ENCODE peak calls at places on chromosomes 13 and 19, in six cellular contexts. Q is activated CD4-positive, alpha-beta T cell treated with anti-CD3 and anti-CD28 coated beads, Interleukin-2, amount 10 ng/mL, durations not matched to agents 7 days and 5 days; B is NCI-H146; G is T-helper 1 cell; K is activated CD8-positive, alpha-beta T cell treated with anti-CD3 and anti-CD28 coated beads for 36 hours; Z is stimulated activated CD8-positive, alpha-beta memory T cell treated with anti-CD3 and anti-CD28 coated beads, Interleukin-4, amount 100 ng/mL, for 4 hours. O is an unnamed sample.

GRCh38 chr13:47672982-47673670 is 327.9 kb downstream of the SUCLA2 start:
- DNase-seq in K (no peak), Q (no peak), G (no peak), Z (no peak), B (no peak), O (no peak)

GRCh38 chr19:13478576-13478975 is 27.7 kb downstream of the CACNA1A start:
- DNase-seq in G (no peak), K (no peak), Q (no peak), Z (no peak), B (no peak), O (no peak)

GRCh38 chr19:18171605-18172327 is 1.8 kb upstream of the IFI30 start:
- DNase-seq in G (no peak), B (no peak), Z (no peak), K (no peak), Q (no peak), O (no peak)

GRCh38 chr19:4220188-4220587 is 9.1 kb upstream of the EBI3 start:
- DNase-seq in G (no peak), B (no peak), K (no peak), Q (no peak), Z (no peak), O (no peak)

GRCh38 chr19:17314007-17314589 is 4.7 kb downstream of the DDA1 start:
- DNase-seq in G (no peak), Z (no peak), B (no peak), K (no peak), Q (no peak), O (no peak)

GRCh38 chr13:41011382-41011956 is 7.6 kb downstream of the ELF1 start:
- DNase-seq in K (no peak), B (no peak), Q (no peak), G (no peak), Z (no peak), O (no peak)

GRCh38 chr19:45824041-45824471 is 8.9 kb upstream of the RSPH6A start:
- DNase-seq in B (no peak), Z (no peak), K (no peak), G (no peak), Q (no peak), O (no peak)

GRCh38 chr19:17255150-17255621 is 9.4 kb downstream of the USHBP1 start:
- DNase-seq in Q (no peak), B (peak), G (no peak), Z (no peak), K (no peak), O (no peak)

GRCh38 chr19:41225238-41226052 is 6.4 kb downstream of the AXL start:
- DNase-seq in Q (no peak), B (no peak), Z (peak), G (no peak), K (peak), O (no peak)

GRCh38 chr19:3234800-3235199 is 10.3 kb downstream of the CELF5 start:
- DNase-seq in Z (no peak), Q (no peak), G (no peak), K (peak), B (no peak), O (no peak)

GRCh38 chr19:41226053-41226873 is 7.2 kb downstream of the AXL start:
- DNase-seq in B (no peak), Q (peak), Z (no peak), K (peak), G (no peak), O (no peak)

GRCh38 chr13:112351825-112352224 is 24.3 kb upstream of the SPACA7 start:
- DNase-seq in Q (no peak), B (peak), K (no peak), G (no peak), Z (no peak), O (no peak)

GRCh38 chr13:35481777-35482176 is 5.3 kb upstream of the MAB21L1 start:
- DNase-seq in G (no peak), Q (no peak), K (no peak), Z (no peak), B (no peak), O (no peak)

GRCh38 chr13:28140433-28141125 is 2.2 kb downstream of the PAN3 start:
- DNase-seq in G (no peak), Z (no peak), B (no peak), K (no peak), Q (no peak), O (no peak)

GRCh38 chr19:6740589-6741348 is 1.3 kb downstream of the TRIP10 start:
- DNase-seq in G (no peak), K (peak), Z (no peak), Q (no peak), B (peak), O (no peak)

GRCh38 chr19:7921302-7921954 is 1.3 kb downstream of the SNAPC2 start:
- DNase-seq in K (no peak), Q (no peak), B (no peak), G (no peak), Z (no peak), O (no peak)

GRCh38 chr19:45508681-45508930 is 1.3 kb downstream of the VASP start:
- DNase-seq in K (no peak), B (no peak), G (no peak), Z (no peak), Q (no peak), O (no peak)

GRCh38 chr13:108077284-108077683 is 138.1 kb downstream of the LIG4 start:
- DNase-seq in G (no peak), K (no peak), Z (no peak), B (no peak), Q (no peak), O (no peak)

GRCh38 chr13:41356788-41357187 is 45.7 kb downstream of the NAA16 start:
- DNase-seq in Q (peak), Z (no peak), B (no peak), G (no peak), K (peak), O (no peak)